ENCODE peak calls at places on chromosomes 16 and 17, in four cellular contexts. P is RPMI7951, W is small intestine, J is NCI-H1105 treated with DMSO at 0.1 percent for 48 hours. S is an unnamed sample.

GRCh38 chr17:17186551-17187505 is 19.3 kb downstream of the PLD6 start:
- DNase-seq in P (peak), W (no peak), J (no peak), S (no peak)

GRCh38 chr17:37476431-37477130 is 13.1 kb upstream of the DUSP14 start:
- DNase-seq in P (peak), W (no peak), J (no peak), S (no peak)

GRCh38 chr16:4767872-4768548 is 1.0 kb upstream of the ZNF500 start:
- DNase-seq in P (peak), W (no peak), J (no peak), S (no peak)

GRCh38 chr17:77528516-77529327 is 388.0 kb downstream of the SEC14L1 start:
- DNase-seq in P (no peak), W (no peak), J (peak), S (no peak)

GRCh38 chr16:79008869-79009179 is 591.7 kb downstream of the MAF start:
- DNase-seq in P (no peak), W (no peak), J (peak), S (no peak)

GRCh38 chr17:81410852-81411251 is 15.6 kb downstream of the BAHCC1 start:
- DNase-seq in P (no peak), W (no peak), J (no peak), S (no peak)

GRCh38 chr17:1496814-1497325 is 4.4 kb upstream of the MYO1C start:
- DNase-seq in P (no peak), W (no peak), J (no peak), S (no peak)

GRCh38 chr17:4499431-4500187 is 928 bp downstream of the SPNS2 start:
- DNase-seq in P (no peak), W (peak), J (peak), S (no peak)

GRCh38 chr17:21452377-21453143 is 76.4 kb downstream of the KCNJ12 start:
- DNase-seq in P (no peak), W (peak), J (no peak), S (peak)

GRCh38 chr17:7262192-7263070 is at the start of gene CLDN7:
- DNase-seq in P (no peak), W (peak), J (peak), S (no peak)

GRCh38 chr17:40122466-40122943 is 734 bp downstream of the MSL1 start:
- DNase-seq in P (peak), W (peak), J (peak), S (no peak)

GRCh38 chr16:56357291-56357764 is 68.0 kb downstream of the AMFR start:
- DNase-seq in P (peak), W (peak), J (no peak), S (no peak)

GRCh38 chr17:49993423-49994037 is 1.5 kb downstream of the DLX3 start:
- DNase-seq in P (no peak), W (peak), J (no peak), S (no peak)

GRCh38 chr17:234163-235047 is 53.0 kb upstream of the DOC2B start:
- DNase-seq in P (no peak), W (no peak), J (no peak), S (no peak)

GRCh38 chr17:41860254-41860931 is 4.8 kb downstream of the KLHL11 start:
- DNase-seq in P (no peak), W (no peak), J (no peak), S (no peak)

GRCh38 chr17:8109669-8110455 is 8.5 kb downstream of the ALOXE3 start:
- DNase-seq in P (no peak), W (peak), J (peak), S (no peak)

S was measured in amniotic stem cell.